ENCODE peak calls at places on chromosome 3, in six cellular contexts. H is fibroblast of the conjunctiva; I is activated T-helper 1 cell treated with Interleukin-2 at 50 U/mL for 16 hours; W is RCC 7860; X is skeletal muscle cell; C is activated T-helper 2 cell treated with anti-CD3 and anti-CD28 coated beads, Interferon-gamma antibody, Interleukin-2, Interleukin-4, amounts not matched to agents 10 μg/mL and 5 μg/mL and 100 μg/mL, durations not matched to agents 14 hours and 24 hours and 36 hours. O is an unnamed sample.

GRCh38 chr3:12708584-12709192 is 44.8 kb upstream of the RAF1 start:
- DNase-seq in H (peak; percentile 27), I (no peak), W (no peak), X (peak; percentile 47), C (no peak), O (no peak)

GRCh38 chr3:67653425-67654098 is 850 bp downstream of the SUCLG2 start:
- DNase-seq in H (no peak), I (no peak), W (peak; percentile 25), X (no peak), C (no peak), O (peak; percentile 12)

GRCh38 chr3:130084581-130084980 is 3.0 kb downstream of the ALG1L2 start:
- DNase-seq in H (no peak), I (no peak), W (no peak), X (no peak), C (no peak), O (no peak)

GRCh38 chr3:105661461-105661860 is 207.4 kb downstream of the CBLB start:
- DNase-seq in H (no peak), I (no peak), W (no peak), X (no peak), C (no peak), O (no peak)

GRCh38 chr3:63141-63845 is 133.3 kb upstream of the CHL1 start:
- DNase-seq in H (no peak), I (no peak), W (no peak), X (no peak), C (no peak), O (no peak)

GRCh38 chr3:127986803-127987202 is 65.4 kb upstream of the SEC61A1 start:
- DNase-seq in H (no peak), I (no peak), W (no peak), X (no peak), C (no peak), O (no peak)

GRCh38 chr3:74630602-74631001 is 16.1 kb upstream of the CNTN3 start:
- DNase-seq in H (peak; percentile 49), I (no peak), W (no peak), X (no peak), C (no peak), O (no peak)

GRCh38 chr3:34367521-34367920 is 569.1 kb downstream of the PDCD6IP start:
- DNase-seq in H (no peak), I (no peak), W (no peak), X (no peak), C (no peak), O (no peak)

GRCh38 chr3:148881286-148881685 is 16.2 kb downstream of the CPA3 start:
- DNase-seq in H (no peak), I (no peak), W (no peak), X (no peak), C (no peak), O (no peak)

GRCh38 chr3:10770981-10771380 is 45.0 kb upstream of the SLC6A11 start:
- DNase-seq in H (no peak), I (no peak), W (no peak), X (no peak), C (no peak), O (no peak)

GRCh38 chr3:184230081-184230602 is 757 bp downstream of the VWA5B2 start:
- DNase-seq in H (no peak), I (no peak), W (no peak), X (no peak), C (no peak), O (no peak)

GRCh38 chr3:39329493-39329892 is at the start of gene CCR8:
- DNase-seq in H (no peak), I (no peak), W (no peak), X (no peak), C (no peak), O (no peak)

GRCh38 chr3:66666362-66666761 is 165.5 kb upstream of the LRIG1 start:
- DNase-seq in H (no peak), I (no peak), W (no peak), X (no peak), C (no peak), O (no peak)